ENCODE peak calls at places on chromosomes 7 and 10, in eight cellular contexts. B, M, A, K, O, V, W and T are unnamed samples.

GRCh38 chr7:67724435-67724834 is 727.8 kb downstream of the TYW1 start:
- DNase-seq in O (no peak), V (no peak), B (no peak), A (no peak), K (no peak), W (no peak), M (no peak), T (no peak)

GRCh38 chr7:151844080-151844827 is 32.7 kb downstream of the PRKAG2 start:
- DNase-seq in M (no peak), A (no peak), B (no peak), V (no peak), O (peak), W (peak), K (no peak), T (no peak)

GRCh38 chr7:128215281-128215680 is 25.8 kb upstream of the LEP start:
- DNase-seq in O (peak), A (no peak), B (no peak), W (peak), M (no peak), K (no peak), V (no peak), T (no peak)

GRCh38 chr10:124530215-124530665 is 68.6 kb downstream of the LHPP start:
- DNase-seq in A (peak), O (peak), B (peak), V (peak), K (peak), M (peak), W (peak), T (peak)

GRCh38 chr10:22683995-22684305 is 30.4 kb downstream of the PIP4K2A start:
- DNase-seq in W (no peak), B (no peak), M (no peak), V (no peak), K (no peak), O (no peak), A (no peak), T (no peak)

GRCh38 chr7:19665399-19666008 is 43.3 kb downstream of the POLR1F start:
- DNase-seq in B (no peak), K (no peak), V (no peak), O (peak), M (no peak), A (no peak), W (no peak), T (no peak)

GRCh38 chr10:91513598-91513997 is 103.5 kb downstream of the HECTD2 start:
- DNase-seq in O (no peak), M (no peak), B (no peak), A (no peak), V (no peak), K (no peak), W (no peak), T (no peak)

GRCh38 chr7:93293222-93293621 is 61.1 kb downstream of the VPS50 start:
- DNase-seq in W (no peak), B (no peak), O (no peak), A (no peak), M (no peak), K (no peak), V (no peak), T (no peak)

GRCh38 chr10:97531401-97531985 is 32.8 kb downstream of the UBTD1 start:
- DNase-seq in A (no peak), B (no peak), O (no peak), M (no peak), V (no peak), K (no peak), W (no peak), T (no peak)

GRCh38 chr7:158075633-158076001 is 512.0 kb downstream of the PTPRN2 start:
- DNase-seq in B (no peak), K (no peak), M (no peak), V (no peak), A (no peak), O (no peak), W (no peak), T (no peak)

GRCh38 chr7:77674878-77675277 is 21.4 kb upstream of the RSBN1L start:
- DNase-seq in W (no peak), V (no peak), O (no peak), M (no peak), B (no peak), A (no peak), K (no peak), T (no peak)

GRCh38 chr7:29488977-29489376 is 74.7 kb upstream of the PRR15 start:
- DNase-seq in O (peak), B (no peak), K (no peak), M (no peak), W (peak), A (no peak), V (no peak), T (no peak)

GRCh38 chr10:88853155-88853554 is 1.5 kb upstream of the ANKRD22 start:
- DNase-seq in M (no peak), W (no peak), B (no peak), A (no peak), K (no peak), V (no peak), O (no peak), T (no peak)

GRCh38 chr7:151046603-151047573 is 1.4 kb upstream of the ASIC3 start:
- DNase-seq in K (no peak), V (no peak), M (no peak), O (peak), B (no peak), W (peak), A (no peak), T (no peak)

GRCh38 chr7:128829391-128830166 is 627 bp upstream of the FLNC start:
- DNase-seq in A (peak), O (peak), M (no peak), K (no peak), B (no peak), W (no peak), V (no peak), T (no peak)

GRCh38 chr10:25159591-25159990 is 15.2 kb upstream of the GPR158 start:
- DNase-seq in M (no peak), K (no peak), W (no peak), B (no peak), A (no peak), O (no peak), V (no peak), T (no peak)

GRCh38 chr7:17022915-17023314 is 141.1 kb upstream of the AGR3 start:
- DNase-seq in V (no peak), W (no peak), O (no peak), B (no peak), A (no peak), M (no peak), K (no peak), T (no peak)

GRCh38 chr7:47551550-47552121 is 30.3 kb downstream of the TNS3 start:
- DNase-seq in W (no peak), O (no peak), V (no peak), A (no peak), K (no peak), B (no peak), M (no peak), T (no peak)

GRCh38 chr7:3697472-3697871 is 396.4 kb downstream of the SDK1 start:
- DNase-seq in W (no peak), A (no peak), V (no peak), K (no peak), M (no peak), B (no peak), O (no peak), T (no peak)

GRCh38 chr10:71651428-71651827 is 68.2 kb downstream of the C10orf105 start:
- DNase-seq in K (no peak), B (no peak), M (no peak), O (no peak), A (no peak), W (no peak), V (no peak), T (no peak)

GRCh38 chr10:70315276-70315675 is 31.5 kb upstream of the NPFFR1 start:
- DNase-seq in O (no peak), K (no peak), M (no peak), B (no peak), A (no peak), W (no peak), V (no peak), T (no peak)

GRCh38 chr10:120262857-120263547 is 194.0 kb upstream of the PLPP4 start:
- DNase-seq in K (no peak), V (no peak), W (no peak), A (no peak), M (no peak), O (no peak), B (no peak), T (no peak)

GRCh38 chr10:79910836-79911235 is 38.1 kb downstream of the SFTPD start:
- DNase-seq in B (no peak), V (no peak), K (no peak), A (no peak), O (no peak), M (no peak), W (no peak), T (no peak)

GRCh38 chr7:114820993-114821945 is 100.6 kb upstream of the MDFIC start:
- DNase-seq in B (no peak), A (no peak), K (no peak), W (no peak), O (peak), V (no peak), M (no peak), T (no peak)

GRCh38 chr10:97633921-97634320 is 621 bp upstream of the MORN4 start:
- DNase-seq in K (no peak), V (peak), W (no peak), O (peak), M (no peak), B (peak), A (no peak), T (peak)

GRCh38 chr10:89836840-89837172 is 135.4 kb downstream of the KIF20B start:
- DNase-seq in A (no peak), V (no peak), W (no peak), B (no peak), O (no peak), M (no peak), K (no peak), T (no peak)

GRCh38 chr7:18547509-18548187 is 52.1 kb downstream of the HDAC9 start:
- DNase-seq in V (no peak), O (no peak), W (no peak), M (no peak), K (no peak), B (no peak), A (no peak), T (no peak)